ENCODE peak calls at places on chromosomes 1 and 21, in seven cellular contexts. S, H, M, I, Y, O and Z are unnamed samples.

GRCh38 chr1:101474039-101474665 is 237.3 kb downstream of the S1PR1 start:
- DNase-seq in S (no peak), H (peak; percentile 58), M (no peak), I (peak; percentile 5), Y (no peak), O (no peak), Z (peak; percentile 38)

GRCh38 chr1:214979191-214979590 is 103.3 kb upstream of the KCNK2 start:
- DNase-seq in S (no peak), H (no peak), M (no peak), I (no peak), Y (no peak), O (no peak), Z (no peak)

GRCh38 chr1:86247553-86248279 is 91.1 kb upstream of the COL24A1 start:
- DNase-seq in S (no peak), H (peak; percentile 4), M (no peak), I (no peak), Y (no peak), O (no peak), Z (no peak)

GRCh38 chr1:233489436-233489835 is 124.5 kb upstream of the KCNK1 start:
- DNase-seq in S (no peak), H (no peak), M (no peak), I (no peak), Y (no peak), O (no peak), Z (no peak)

GRCh38 chr1:149888160-149888998 is 11.0 kb upstream of the BOLA1 start:
- DNase-seq in S (peak; percentile 58), H (peak; percentile 94), M (peak; percentile 67), I (peak; percentile 95), Y (peak; percentile 82), O (peak; percentile 78), Z (peak; percentile 90)

GRCh38 chr1:154501423-154502065 is 475 bp upstream of the TDRD10 start:
- DNase-seq in S (no peak), H (no peak), M (no peak), I (no peak), Y (peak; percentile 61), O (no peak), Z (no peak)

GRCh38 chr1:207911983-207912760 is 1.2 kb upstream of the CD34 start:
- DNase-seq in S (no peak), H (no peak), M (no peak), I (peak; percentile 61), Y (no peak), O (no peak), Z (peak; percentile 57)

GRCh38 chr1:2088434-2088833 is 38.2 kb downstream of the PRKCZ start:
- DNase-seq in S (no peak), H (no peak), M (no peak), I (peak; percentile 78), Y (no peak), O (no peak), Z (peak; percentile 85)

GRCh38 chr1:192580351-192580962 is 4.9 kb downstream of the RGS1 start:
- DNase-seq in S (no peak), H (peak; percentile 48), M (no peak), I (peak; percentile 82), Y (no peak), O (peak; percentile 39), Z (peak; percentile 85)

GRCh38 chr21:40672602-40673001 is 174.4 kb downstream of the DSCAM start:
- DNase-seq in S (no peak), H (no peak), M (no peak), I (no peak), Y (no peak), O (no peak), Z (no peak)

GRCh38 chr1:18583326-18583941 is 47.2 kb upstream of the PAX7 start:
- DNase-seq in S (no peak), H (no peak), M (no peak), I (no peak), Y (no peak), O (no peak), Z (no peak)

GRCh38 chr21:34530264-34530663 is 18.3 kb upstream of the KCNE1 start:
- DNase-seq in S (no peak), H (no peak), M (no peak), I (peak; percentile 74), Y (no peak), O (no peak), Z (peak; percentile 60)